ENCODE peak calls at places on chromosome 6, in six cellular contexts. One of them, this sample, is unnamed.

GRCh38 chr6:72363844-72364740 is 257.8 kb upstream of the KCNQ5 start:
- DNase-seq in IMR-90: peak; percentile 97
- DNase-seq in trophoblast cell: no peak
- DNase-seq in H1: no peak
- DNase-seq in mesenchymal stem cell: peak; percentile 72
- DNase-seq in H9: no peak
- DNase-seq in this sample: no peak

GRCh38 chr6:166569206-166569605 is 17.3 kb downstream of the RAMACL start:
- DNase-seq in H1: no peak
- DNase-seq in H9: peak; percentile 24
- DNase-seq in trophoblast cell: no peak
- DNase-seq in IMR-90: no peak
- DNase-seq in mesenchymal stem cell: no peak
- DNase-seq in this sample: no peak

GRCh38 chr6:88492824-88493223 is 326.7 kb upstream of the CNR1 start:
- DNase-seq in trophoblast cell: peak; percentile 14
- DNase-seq in H9: no peak
- DNase-seq in H1: no peak
- DNase-seq in mesenchymal stem cell: peak; percentile 15
- DNase-seq in IMR-90: peak; percentile 28
- DNase-seq in this sample: no peak

GRCh38 chr6:84764332-84765049 is at the start of gene TBX18:
- DNase-seq in IMR-90: peak; percentile 88
- DNase-seq in trophoblast cell: peak; percentile 58
- DNase-seq in H1: peak; percentile 96
- DNase-seq in mesenchymal stem cell: peak; percentile 98
- DNase-seq in H9: peak; percentile 97
- DNase-seq in this sample: peak; percentile 90

GRCh38 chr6:136520520-136520919 is 29.7 kb downstream of the MAP7 start:
- DNase-seq in mesenchymal stem cell: no peak
- DNase-seq in IMR-90: no peak
- DNase-seq in H9: no peak
- DNase-seq in trophoblast cell: no peak
- DNase-seq in H1: no peak
- DNase-seq in this sample: no peak

GRCh38 chr6:119273799-119274595 is 75.6 kb downstream of the MAN1A1 start:
- DNase-seq in trophoblast cell: no peak
- DNase-seq in IMR-90: peak; percentile 88
- DNase-seq in H1: no peak
- DNase-seq in mesenchymal stem cell: peak; percentile 63
- DNase-seq in H9: no peak
- DNase-seq in this sample: no peak

GRCh38 chr6:52555531-52556228 is 21.2 kb downstream of the TRAM2 start:
- DNase-seq in H9: no peak
- DNase-seq in mesenchymal stem cell: no peak
- DNase-seq in IMR-90: peak; percentile 69
- DNase-seq in H1: no peak
- DNase-seq in trophoblast cell: no peak
- DNase-seq in this sample: no peak

GRCh38 chr6:87289571-87289970 is 32.8 kb upstream of the SMIM8 start:
- DNase-seq in trophoblast cell: no peak
- DNase-seq in H9: no peak
- DNase-seq in IMR-90: no peak
- DNase-seq in H1: no peak
- DNase-seq in mesenchymal stem cell: no peak
- DNase-seq in this sample: no peak

GRCh38 chr6:111011360-111012142 is 29.7 kb downstream of the RPF2 start:
- DNase-seq in IMR-90: peak; percentile 55
- DNase-seq in trophoblast cell: peak; percentile 59
- DNase-seq in H1: no peak
- DNase-seq in mesenchymal stem cell: peak; percentile 60
- DNase-seq in H9: no peak
- DNase-seq in this sample: peak; percentile 35

GRCh38 chr6:64266351-64266821 is 630.8 kb downstream of the PHF3 start:
- DNase-seq in mesenchymal stem cell: no peak
- DNase-seq in trophoblast cell: no peak
- DNase-seq in H9: no peak
- DNase-seq in H1: no peak
- DNase-seq in IMR-90: no peak
- DNase-seq in this sample: no peak

GRCh38 chr6:3911130-3911529 is 62.0 kb downstream of the FAM50B start:
- DNase-seq in IMR-90: no peak
- DNase-seq in mesenchymal stem cell: peak; percentile 3
- DNase-seq in H9: peak; percentile 9
- DNase-seq in trophoblast cell: no peak
- DNase-seq in H1: no peak
- DNase-seq in this sample: no peak

GRCh38 chr6:75403563-75403962 is 90.0 kb downstream of the FILIP1 start:
- DNase-seq in IMR-90: no peak
- DNase-seq in H9: no peak
- DNase-seq in mesenchymal stem cell: no peak
- DNase-seq in H1: no peak
- DNase-seq in trophoblast cell: peak; percentile 86
- DNase-seq in this sample: no peak
- H3K4me1 ChIP-seq in IMR-90: no peaks in the 10 kb centered on the region
- H3K4me1 ChIP-seq in H9: no peaks in the 10 kb centered on the region
- H3K4me1 ChIP-seq in mesenchymal stem cell: peaks cover 3% of the 10 kb centered on the region
- H3K4me1 ChIP-seq in H1: no peaks in the 10 kb centered on the region
- H3K4me1 ChIP-seq in trophoblast cell: peaks cover 5% of the 10 kb centered on the region
- H3K4me1 ChIP-seq in this sample: no peaks in the 10 kb centered on the region

GRCh38 chr6:106254636-106255035 is 70.9 kb downstream of the ATG5 start:
- DNase-seq in trophoblast cell: no peak
- DNase-seq in mesenchymal stem cell: no peak
- DNase-seq in H1: no peak
- DNase-seq in H9: no peak
- DNase-seq in IMR-90: peak; percentile 70
- DNase-seq in this sample: no peak
- H4K91ac ChIP-seq in trophoblast cell: no peak overlapping the region
- H4K91ac ChIP-seq in mesenchymal stem cell: no peak overlapping the region
- H4K91ac ChIP-seq in H1: no peak overlapping the region
- H4K91ac ChIP-seq in H9: no peak overlapping the region
- H4K91ac ChIP-seq in IMR-90: no peak overlapping the region
- H4K91ac ChIP-seq in this sample: no peak overlapping the region

GRCh38 chr6:139137716-139138115 is 2.8 kb downstream of the HECA start:
- DNase-seq in trophoblast cell: no peak
- DNase-seq in mesenchymal stem cell: no peak
- DNase-seq in H1: no peak
- DNase-seq in IMR-90: no peak
- DNase-seq in H9: no peak
- DNase-seq in this sample: no peak

GRCh38 chr6:139146317-139146726 is 11.4 kb downstream of the HECA start:
- DNase-seq in IMR-90: no peak
- DNase-seq in H1: no peak
- DNase-seq in mesenchymal stem cell: no peak
- DNase-seq in trophoblast cell: no peak
- DNase-seq in H9: no peak
- DNase-seq in this sample: no peak

GRCh38 chr6:139144490-139145085 is 9.7 kb downstream of the HECA start:
- DNase-seq in IMR-90: no peak
- DNase-seq in H1: no peak
- DNase-seq in mesenchymal stem cell: no peak
- DNase-seq in trophoblast cell: no peak
- DNase-seq in H9: no peak
- DNase-seq in this sample: no peak

GRCh38 chr6:139145661-139146060 is 10.8 kb downstream of the HECA start:
- DNase-seq in IMR-90: no peak
- DNase-seq in trophoblast cell: no peak
- DNase-seq in H1: no peak
- DNase-seq in H9: no peak
- DNase-seq in mesenchymal stem cell: no peak
- DNase-seq in this sample: no peak

DNA sequence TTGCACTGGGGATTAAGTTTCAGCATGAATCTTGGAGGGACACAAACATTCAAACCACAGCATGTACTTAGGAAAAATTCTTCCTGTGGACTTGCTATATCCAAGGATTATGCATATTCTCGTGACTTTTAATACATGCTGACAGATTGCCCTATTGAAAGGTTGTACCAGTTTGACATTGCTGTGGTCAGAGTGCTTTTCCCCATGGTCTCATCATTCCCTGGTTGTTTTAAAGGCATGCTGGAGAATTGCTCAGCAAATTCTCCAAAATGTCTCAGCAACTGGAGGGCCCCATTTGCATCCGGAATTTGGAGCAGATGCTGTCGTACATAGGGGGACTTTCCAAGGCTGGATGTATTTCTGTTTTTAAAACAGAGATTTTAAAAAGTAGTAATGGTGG is 7.4 kb downstream of the HECA start:
- DNase-seq in H9: no peak
- DNase-seq in H1: no peak
- DNase-seq in trophoblast cell: no peak
- DNase-seq in mesenchymal stem cell: no peak
- DNase-seq in IMR-90: no peak
- DNase-seq in this sample: no peak
- H3K4me1 ChIP-seq in H9: no peaks in the 10 kb centered on the region
- H3K4me1 ChIP-seq in H1: no peaks in the 10 kb centered on the region
- H3K4me1 ChIP-seq in trophoblast cell: no peaks in the 10 kb centered on the region
- H3K4me1 ChIP-seq in mesenchymal stem cell: peaks cover 2% of the 10 kb centered on the region
- H3K4me1 ChIP-seq in IMR-90: no peaks in the 10 kb centered on the region
- H3K4me1 ChIP-seq in this sample: peaks cover 4% of the 10 kb centered on the region

GRCh38 chr6:20211037-20211940 is 980 bp downstream of the MBOAT1 start:
- DNase-seq in H9: peak; percentile 74
- DNase-seq in mesenchymal stem cell: no peak
- DNase-seq in IMR-90: peak; percentile 31
- DNase-seq in trophoblast cell: peak; percentile 22
- DNase-seq in H1: no peak
- DNase-seq in this sample: no peak

GRCh38 chr6:20208687-20209378 is 3.4 kb downstream of the MBOAT1 start:
- DNase-seq in mesenchymal stem cell: no peak
- DNase-seq in H9: no peak
- DNase-seq in trophoblast cell: no peak
- DNase-seq in IMR-90: no peak
- DNase-seq in H1: no peak
- DNase-seq in this sample: no peak

GRCh38 chr6:20211941-20212391 is 303 bp downstream of the MBOAT1 start:
- DNase-seq in IMR-90: no peak
- DNase-seq in trophoblast cell: peak; percentile 51
- DNase-seq in H9: peak; percentile 62
- DNase-seq in H1: peak; percentile 86
- DNase-seq in mesenchymal stem cell: peak; percentile 72
- DNase-seq in this sample: no peak

GRCh38 chr6:20212392-20213111 is at the start of gene MBOAT1:
- DNase-seq in IMR-90: peak; percentile 87
- DNase-seq in H9: peak; percentile 83
- DNase-seq in H1: no peak
- DNase-seq in mesenchymal stem cell: peak; percentile 95
- DNase-seq in trophoblast cell: peak; percentile 56
- DNase-seq in this sample: peak; percentile 64

GRCh38 chr6:20210158-20210557 is 2.1 kb downstream of the MBOAT1 start:
- DNase-seq in trophoblast cell: no peak
- DNase-seq in IMR-90: no peak
- DNase-seq in mesenchymal stem cell: no peak
- DNase-seq in H1: no peak
- DNase-seq in H9: no peak
- DNase-seq in this sample: no peak
- H4K91ac ChIP-seq in trophoblast cell: no peak overlapping the region
- H4K91ac ChIP-seq in IMR-90: no peak overlapping the region
- H4K91ac ChIP-seq in mesenchymal stem cell: no peak overlapping the region
- H4K91ac ChIP-seq in H1: no peak overlapping the region
- H4K91ac ChIP-seq in H9: no peak overlapping the region
- H4K91ac ChIP-seq in this sample: no peak overlapping the region

DNA sequence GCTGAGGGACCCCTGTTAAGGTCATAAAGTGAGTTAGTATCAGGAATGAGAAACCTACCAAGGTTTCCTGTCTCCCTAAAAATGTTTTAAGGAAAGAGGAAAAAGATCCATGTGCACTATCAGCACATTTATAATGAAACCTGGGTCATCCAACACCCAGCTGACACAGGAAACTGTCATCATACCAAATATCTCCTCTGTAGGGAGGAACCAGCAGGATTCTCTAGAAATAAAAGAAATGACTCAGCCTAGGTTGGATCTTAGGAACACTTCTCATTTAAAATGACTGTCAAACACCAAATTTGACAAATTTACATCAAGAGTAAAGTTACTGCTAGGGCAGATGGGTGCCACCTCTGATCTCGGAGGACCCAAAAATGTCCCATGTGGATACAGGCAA is 21.7 kb downstream of the GFOD1 start:
- DNase-seq in IMR-90: no peak
- DNase-seq in mesenchymal stem cell: no peak
- DNase-seq in H1: no peak
- DNase-seq in trophoblast cell: no peak
- DNase-seq in H9: no peak
- DNase-seq in this sample: no peak
- H3K4me1 ChIP-seq in IMR-90: peaks cover 16% of the 10 kb centered on the region
- H3K4me1 ChIP-seq in mesenchymal stem cell: peaks cover 3% of the 10 kb centered on the region
- H3K4me1 ChIP-seq in H1: peaks cover 24% of the 10 kb centered on the region
- H3K4me1 ChIP-seq in trophoblast cell: peaks cover 7% of the 10 kb centered on the region
- H3K4me1 ChIP-seq in H9: peaks cover 27% of the 10 kb centered on the region
- H3K4me1 ChIP-seq in this sample: peaks cover 11% of the 10 kb centered on the region

GRCh38 chr6:162005375-162005774 is 722.2 kb downstream of the PRKN start:
- DNase-seq in IMR-90: no peak
- DNase-seq in mesenchymal stem cell: no peak
- DNase-seq in trophoblast cell: no peak
- DNase-seq in H1: no peak
- DNase-seq in H9: no peak
- DNase-seq in this sample: no peak
- H4K91ac ChIP-seq in IMR-90: no peak overlapping the region
- H4K91ac ChIP-seq in mesenchymal stem cell: no peak overlapping the region
- H4K91ac ChIP-seq in trophoblast cell: no peak overlapping the region
- H4K91ac ChIP-seq in H1: no peak overlapping the region
- H4K91ac ChIP-seq in H9: no peak overlapping the region
- H4K91ac ChIP-seq in this sample: no peak overlapping the region

DNA sequence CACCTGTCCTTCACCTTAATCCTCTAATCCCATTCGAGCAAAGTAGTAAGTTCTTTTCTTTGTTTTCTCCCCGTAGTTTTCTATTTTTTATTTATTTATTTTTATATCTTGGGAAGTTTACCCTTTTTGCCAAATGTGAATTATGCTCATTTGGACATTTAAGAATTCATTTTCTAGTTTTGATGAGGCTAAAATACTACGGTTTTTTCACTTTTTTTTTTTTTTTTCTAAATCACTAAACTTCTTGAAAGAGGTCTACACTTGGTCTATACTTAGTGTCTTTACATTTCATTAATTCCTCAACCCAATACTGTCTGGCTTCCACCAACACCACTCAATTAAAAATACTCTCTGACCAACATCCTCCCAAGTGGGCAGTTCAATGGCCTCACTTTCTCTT is 72.3 kb upstream of the CITED2 start:
- DNase-seq in mesenchymal stem cell: no peak
- DNase-seq in H9: no peak
- DNase-seq in trophoblast cell: no peak
- DNase-seq in H1: no peak
- DNase-seq in IMR-90: no peak
- DNase-seq in this sample: no peak
- H3K4me1 ChIP-seq in mesenchymal stem cell: no peaks in the 10 kb centered on the region
- H3K4me1 ChIP-seq in H9: no peaks in the 10 kb centered on the region
- H3K4me1 ChIP-seq in trophoblast cell: no peaks in the 10 kb centered on the region
- H3K4me1 ChIP-seq in H1: peaks cover 2% of the 10 kb centered on the region
- H3K4me1 ChIP-seq in IMR-90: peaks cover 2% of the 10 kb centered on the region
- H3K4me1 ChIP-seq in this sample: peaks cover 30% of the 10 kb centered on the region

GRCh38 chr6:32991972-32992371 is 17.4 kb downstream of the HLA-DOA start:
- DNase-seq in trophoblast cell: no peak
- DNase-seq in IMR-90: no peak
- DNase-seq in mesenchymal stem cell: no peak
- DNase-seq in H1: no peak
- DNase-seq in H9: no peak
- DNase-seq in this sample: no peak
- H4K91ac ChIP-seq in trophoblast cell: no peak overlapping the region
- H4K91ac ChIP-seq in IMR-90: no peak overlapping the region
- H4K91ac ChIP-seq in mesenchymal stem cell: no peak overlapping the region
- H4K91ac ChIP-seq in H1: no peak overlapping the region
- H4K91ac ChIP-seq in H9: no peak overlapping the region
- H4K91ac ChIP-seq in this sample: no peak overlapping the region

GRCh38 chr6:169099411-169100202 is 154.0 kb downstream of the THBS2 start:
- DNase-seq in IMR-90: peak; percentile 70
- DNase-seq in H1: peak; percentile 48
- DNase-seq in mesenchymal stem cell: no peak
- DNase-seq in trophoblast cell: peak; percentile 84
- DNase-seq in H9: peak; percentile 33
- DNase-seq in this sample: no peak
- H3K4me1 ChIP-seq in IMR-90: peaks cover 16% of the 10 kb centered on the region
- H3K4me1 ChIP-seq in H1: peaks cover 9% of the 10 kb centered on the region
- H3K4me1 ChIP-seq in mesenchymal stem cell: peaks cover 13% of the 10 kb centered on the region
- H3K4me1 ChIP-seq in trophoblast cell: peaks cover 3% of the 10 kb centered on the region
- H3K4me1 ChIP-seq in H9: no peaks in the 10 kb centered on the region
- H3K4me1 ChIP-seq in this sample: peaks cover 13% of the 10 kb centered on the region